ENCODE peak calls at places on chromosomes 6 and 20, in nine cellular contexts. One of them, this sample, is unnamed.

GRCh38 chr6:166635146-166635545 is 8.1 kb upstream of the RPS6KA2 start:
- DNase-seq in breast epithelium: no peak
- DNase-seq in transverse colon: no peak
- DNase-seq in mucosa of descending colon: no peak
- DNase-seq in endothelial cell of umbilical vein: no peak
- DNase-seq in heart left ventricle: no peak
- DNase-seq in endodermal cell: peak
- DNase-seq in left lung: no peak
- DNase-seq in GM12865: no peak
- DNase-seq in this sample: no peak

GRCh38 chr6:90219168-90219985 is 77.3 kb downstream of the BACH2 start:
- DNase-seq in breast epithelium: no peak
- DNase-seq in mucosa of descending colon: no peak
- DNase-seq in heart left ventricle: peak
- DNase-seq in endothelial cell of umbilical vein: peak
- DNase-seq in transverse colon: peak
- DNase-seq in endodermal cell: peak
- DNase-seq in left lung: no peak
- DNase-seq in GM12865: no peak
- DNase-seq in this sample: peak

GRCh38 chr6:134223761-134224445 is 94.0 kb downstream of the SGK1 start:
- DNase-seq in heart left ventricle: no peak
- DNase-seq in endothelial cell of umbilical vein: no peak
- DNase-seq in transverse colon: no peak
- DNase-seq in left lung: no peak
- DNase-seq in mucosa of descending colon: no peak
- DNase-seq in breast epithelium: no peak
- DNase-seq in endodermal cell: no peak
- DNase-seq in GM12865: no peak
- DNase-seq in this sample: no peak

GRCh38 chr6:116206231-116206903 is 47.5 kb downstream of the TSPYL4 start:
- DNase-seq in transverse colon: no peak
- DNase-seq in left lung: no peak
- DNase-seq in endodermal cell: no peak
- DNase-seq in endothelial cell of umbilical vein: no peak
- DNase-seq in heart left ventricle: no peak
- DNase-seq in GM12865: no peak
- DNase-seq in breast epithelium: no peak
- DNase-seq in mucosa of descending colon: no peak
- DNase-seq in this sample: no peak

GRCh38 chr20:36086767-36087166 is 67.8 kb upstream of the EPB41L1 start:
- DNase-seq in endothelial cell of umbilical vein: no peak
- DNase-seq in transverse colon: no peak
- DNase-seq in heart left ventricle: no peak
- DNase-seq in endodermal cell: no peak
- DNase-seq in breast epithelium: no peak
- DNase-seq in left lung: no peak
- DNase-seq in GM12865: no peak
- DNase-seq in mucosa of descending colon: no peak
- DNase-seq in this sample: no peak

GRCh38 chr6:118748311-118749062 is 97.1 kb upstream of the CEP85L start:
- DNase-seq in transverse colon: no peak
- DNase-seq in mucosa of descending colon: no peak
- DNase-seq in breast epithelium: no peak
- DNase-seq in endothelial cell of umbilical vein: peak
- DNase-seq in endodermal cell: peak
- DNase-seq in GM12865: no peak
- DNase-seq in heart left ventricle: no peak
- DNase-seq in left lung: no peak
- DNase-seq in this sample: peak

GRCh38 chr6:68559716-68560115 is 75.4 kb upstream of the ADGRB3 start:
- DNase-seq in mucosa of descending colon: no peak
- DNase-seq in GM12865: no peak
- DNase-seq in heart left ventricle: no peak
- DNase-seq in endothelial cell of umbilical vein: no peak
- DNase-seq in transverse colon: no peak
- DNase-seq in left lung: no peak
- DNase-seq in breast epithelium: no peak
- DNase-seq in endodermal cell: peak
- DNase-seq in this sample: no peak

GRCh38 chr20:64080813-64081619 is 1.1 kb downstream of the OPRL1 start:
- DNase-seq in endodermal cell: no peak
- DNase-seq in breast epithelium: no peak
- DNase-seq in GM12865: no peak
- DNase-seq in heart left ventricle: no peak
- DNase-seq in mucosa of descending colon: no peak
- DNase-seq in left lung: no peak
- DNase-seq in transverse colon: no peak
- DNase-seq in endothelial cell of umbilical vein: no peak
- DNase-seq in this sample: no peak

GRCh38 chr6:73079611-73079955 is 145.7 kb downstream of the KHDC1L start:
- DNase-seq in heart left ventricle: no peak
- DNase-seq in transverse colon: no peak
- DNase-seq in GM12865: no peak
- DNase-seq in breast epithelium: no peak
- DNase-seq in endodermal cell: no peak
- DNase-seq in mucosa of descending colon: no peak
- DNase-seq in left lung: no peak
- DNase-seq in endothelial cell of umbilical vein: no peak
- DNase-seq in this sample: no peak

GRCh38 chr6:106870824-106871300 is 103.7 kb downstream of the CD24 start:
- DNase-seq in mucosa of descending colon: no peak
- DNase-seq in endothelial cell of umbilical vein: no peak
- DNase-seq in transverse colon: no peak
- DNase-seq in left lung: no peak
- DNase-seq in heart left ventricle: no peak
- DNase-seq in endodermal cell: no peak
- DNase-seq in breast epithelium: no peak
- DNase-seq in GM12865: no peak
- DNase-seq in this sample: no peak

DNA sequence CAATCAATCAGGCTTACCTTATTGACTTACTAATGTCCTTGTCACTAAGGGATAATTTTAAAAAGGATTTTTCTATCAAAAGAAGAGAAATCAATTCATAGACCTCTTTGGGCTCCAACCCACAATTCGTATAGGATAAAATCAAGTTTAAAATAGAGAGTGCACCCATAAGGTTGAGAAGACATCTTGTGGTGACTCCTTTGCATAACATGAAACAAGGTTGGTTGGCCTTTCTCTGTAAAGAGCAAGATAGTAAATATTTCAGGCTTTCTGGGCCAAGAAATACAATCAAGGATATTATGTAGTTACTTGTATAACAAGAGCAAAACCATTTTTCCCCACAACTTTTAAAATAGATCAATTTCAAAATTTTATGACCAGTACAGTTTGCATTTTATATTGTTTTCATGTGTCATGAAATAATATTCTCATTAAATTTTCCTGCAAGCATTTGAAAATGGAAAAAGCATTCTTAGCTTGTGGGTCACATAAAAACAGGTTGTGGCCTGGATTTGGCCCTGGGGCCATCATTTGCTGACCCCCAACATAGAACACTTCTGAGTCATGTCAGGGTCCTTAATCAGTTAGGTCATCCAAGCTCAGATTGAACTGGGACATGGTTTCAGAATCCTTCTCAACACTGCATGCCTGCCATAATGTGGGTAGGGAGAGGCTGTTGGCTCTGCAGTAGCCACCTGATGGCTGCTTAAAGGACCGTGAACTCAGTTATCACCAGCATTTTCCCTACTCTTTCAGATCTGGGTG is 76.7 kb downstream of the MYB start:
- DNase-seq in transverse colon: no peak
- DNase-seq in breast epithelium: no peak
- DNase-seq in left lung: no peak
- DNase-seq in endothelial cell of umbilical vein: no peak
- DNase-seq in heart left ventricle: no peak
- DNase-seq in mucosa of descending colon: no peak
- DNase-seq in GM12865: no peak
- DNase-seq in endodermal cell: no peak
- DNase-seq in this sample: no peak
- TF ChIP-seq CTCF in transverse colon: no peak
- TF ChIP-seq CTCF in breast epithelium: no peak
- TF ChIP-seq CTCF in left lung: no peak
- TF ChIP-seq CTCF in endothelial cell of umbilical vein: no peak
- TF ChIP-seq CTCF in heart left ventricle: no peak
- TF ChIP-seq CTCF in mucosa of descending colon: no peak
- TF ChIP-seq CTCF in GM12865: no peak
- TF ChIP-seq CTCF in endodermal cell: peak
- TF ChIP-seq CTCF in this sample: no peak

GRCh38 chr6:54335871-54336270 is 27.6 kb downstream of the TINAG start:
- DNase-seq in heart left ventricle: no peak
- DNase-seq in GM12865: no peak
- DNase-seq in endothelial cell of umbilical vein: peak
- DNase-seq in endodermal cell: no peak
- DNase-seq in breast epithelium: no peak
- DNase-seq in mucosa of descending colon: no peak
- DNase-seq in transverse colon: no peak
- DNase-seq in left lung: no peak
- DNase-seq in this sample: peak
- H3K4me3 ChIP-seq in heart left ventricle: no peak
- H3K4me3 ChIP-seq in GM12865: no peak
- H3K4me3 ChIP-seq in endothelial cell of umbilical vein: no peak
- H3K4me3 ChIP-seq in endodermal cell: no peak
- H3K4me3 ChIP-seq in breast epithelium: no peak
- H3K4me3 ChIP-seq in mucosa of descending colon: no peak
- H3K4me3 ChIP-seq in transverse colon: no peak
- H3K4me3 ChIP-seq in left lung: no peak
- H3K4me3 ChIP-seq in this sample: no peak

GRCh38 chr6:154510144-154510905 is at the start of gene CNKSR3:
- DNase-seq in GM12865: peak
- DNase-seq in left lung: peak
- DNase-seq in heart left ventricle: peak
- DNase-seq in endothelial cell of umbilical vein: peak
- DNase-seq in breast epithelium: peak
- DNase-seq in mucosa of descending colon: peak
- DNase-seq in transverse colon: peak
- DNase-seq in endodermal cell: peak
- DNase-seq in this sample: peak

GRCh38 chr6:154511735-154512097 is 1.2 kb upstream of the CNKSR3 start:
- DNase-seq in left lung: no peak
- DNase-seq in heart left ventricle: no peak
- DNase-seq in breast epithelium: no peak
- DNase-seq in endothelial cell of umbilical vein: no peak
- DNase-seq in transverse colon: no peak
- DNase-seq in mucosa of descending colon: no peak
- DNase-seq in GM12865: no peak
- DNase-seq in endodermal cell: no peak
- DNase-seq in this sample: no peak

GRCh38 chr6:154508573-154509375 is 1.7 kb downstream of the CNKSR3 start:
- DNase-seq in heart left ventricle: no peak
- DNase-seq in endodermal cell: no peak
- DNase-seq in mucosa of descending colon: no peak
- DNase-seq in GM12865: no peak
- DNase-seq in breast epithelium: no peak
- DNase-seq in endothelial cell of umbilical vein: peak
- DNase-seq in transverse colon: peak
- DNase-seq in left lung: no peak
- DNase-seq in this sample: no peak

GRCh38 chr6:154507209-154507898 is 3.1 kb downstream of the CNKSR3 start:
- DNase-seq in heart left ventricle: no peak
- DNase-seq in GM12865: no peak
- DNase-seq in transverse colon: no peak
- DNase-seq in endodermal cell: no peak
- DNase-seq in breast epithelium: no peak
- DNase-seq in left lung: no peak
- DNase-seq in mucosa of descending colon: no peak
- DNase-seq in endothelial cell of umbilical vein: no peak
- DNase-seq in this sample: no peak

GRCh38 chr6:154509421-154510143 is 903 bp downstream of the CNKSR3 start:
- DNase-seq in endodermal cell: peak
- DNase-seq in endothelial cell of umbilical vein: peak
- DNase-seq in left lung: peak
- DNase-seq in transverse colon: peak
- DNase-seq in heart left ventricle: peak
- DNase-seq in mucosa of descending colon: peak
- DNase-seq in breast epithelium: peak
- DNase-seq in GM12865: no peak
- DNase-seq in this sample: no peak
- TF ChIP-seq CTCF in endodermal cell: no peak
- TF ChIP-seq CTCF in endothelial cell of umbilical vein: peak
- TF ChIP-seq CTCF in left lung: no peak
- TF ChIP-seq CTCF in transverse colon: no peak
- TF ChIP-seq CTCF in heart left ventricle: no peak
- TF ChIP-seq CTCF in mucosa of descending colon: no peak
- TF ChIP-seq CTCF in breast epithelium: no peak
- TF ChIP-seq CTCF in GM12865: no peak
- TF ChIP-seq CTCF in this sample: no peak

GRCh38 chr6:16727996-16728395 is 33.3 kb downstream of the ATXN1 start:
- DNase-seq in mucosa of descending colon: no peak
- DNase-seq in heart left ventricle: no peak
- DNase-seq in transverse colon: no peak
- DNase-seq in left lung: peak
- DNase-seq in endodermal cell: peak
- DNase-seq in endothelial cell of umbilical vein: no peak
- DNase-seq in GM12865: no peak
- DNase-seq in breast epithelium: no peak
- DNase-seq in this sample: no peak

GRCh38 chr6:16729744-16730143 is 31.5 kb downstream of the ATXN1 start:
- DNase-seq in mucosa of descending colon: no peak
- DNase-seq in GM12865: no peak
- DNase-seq in left lung: no peak
- DNase-seq in endothelial cell of umbilical vein: no peak
- DNase-seq in heart left ventricle: no peak
- DNase-seq in transverse colon: no peak
- DNase-seq in breast epithelium: no peak
- DNase-seq in endodermal cell: no peak
- DNase-seq in this sample: no peak

GRCh38 chr6:16729183-16729696 is 32.0 kb downstream of the ATXN1 start:
- DNase-seq in left lung: no peak
- DNase-seq in endothelial cell of umbilical vein: peak
- DNase-seq in endodermal cell: no peak
- DNase-seq in transverse colon: no peak
- DNase-seq in mucosa of descending colon: no peak
- DNase-seq in GM12865: no peak
- DNase-seq in heart left ventricle: no peak
- DNase-seq in breast epithelium: no peak
- DNase-seq in this sample: no peak

GRCh38 chr6:16730720-16731502 is 30.3 kb downstream of the ATXN1 start:
- DNase-seq in endodermal cell: no peak
- DNase-seq in GM12865: no peak
- DNase-seq in breast epithelium: no peak
- DNase-seq in transverse colon: no peak
- DNase-seq in endothelial cell of umbilical vein: no peak
- DNase-seq in left lung: no peak
- DNase-seq in mucosa of descending colon: no peak
- DNase-seq in heart left ventricle: no peak
- DNase-seq in this sample: no peak

DNA sequence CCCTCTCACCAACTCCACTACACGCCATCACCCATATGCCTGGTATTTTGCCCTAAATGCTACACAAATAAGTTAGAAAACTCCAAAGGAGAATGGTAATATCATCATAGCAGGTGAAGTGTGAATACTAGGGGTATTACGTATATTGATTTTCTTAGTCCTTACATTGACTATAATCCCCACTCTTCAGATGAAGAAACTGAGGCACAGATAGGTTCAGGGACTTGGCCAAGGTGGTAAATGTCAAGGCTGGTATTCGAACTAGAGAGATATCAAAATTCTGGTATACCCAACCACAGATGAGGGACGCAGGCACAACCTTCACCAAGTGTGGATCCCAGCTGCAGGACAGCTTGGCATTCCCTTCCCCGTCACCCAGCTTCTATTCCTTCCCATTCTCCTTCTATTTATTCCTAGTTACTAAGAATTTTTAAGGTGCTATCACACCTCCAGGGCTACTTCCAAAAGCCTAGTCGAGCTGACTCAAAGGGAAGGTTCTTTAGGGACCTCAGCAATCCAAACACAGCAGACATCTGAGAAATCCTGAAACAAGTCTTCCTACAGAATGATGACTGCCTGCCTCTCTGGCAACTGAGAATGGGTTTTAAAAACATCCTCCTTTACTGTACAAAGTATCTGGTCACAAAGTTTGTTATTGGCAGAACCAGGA is 32.6 kb downstream of the ATXN1 start:
- DNase-seq in left lung: no peak
- DNase-seq in GM12865: no peak
- DNase-seq in mucosa of descending colon: no peak
- DNase-seq in endothelial cell of umbilical vein: no peak
- DNase-seq in heart left ventricle: no peak
- DNase-seq in endodermal cell: no peak
- DNase-seq in breast epithelium: no peak
- DNase-seq in transverse colon: no peak
- DNase-seq in this sample: no peak
- H3K4me3 ChIP-seq in left lung: no peak
- H3K4me3 ChIP-seq in GM12865: no peak
- H3K4me3 ChIP-seq in mucosa of descending colon: no peak
- H3K4me3 ChIP-seq in endothelial cell of umbilical vein: no peak
- H3K4me3 ChIP-seq in heart left ventricle: no peak
- H3K4me3 ChIP-seq in endodermal cell: no peak
- H3K4me3 ChIP-seq in breast epithelium: no peak
- H3K4me3 ChIP-seq in transverse colon: no peak
- H3K4me3 ChIP-seq in this sample: no peak